ENCODE peak calls at places on chromosomes 16 and 17, in six cellular contexts. One of them, this sample, is unnamed.

GRCh38 chr17:48066656-48067055 is 18.5 kb downstream of the NFE2L1 start:
- DNase-seq in WTC11: no peak
- DNase-seq in GM23338: peak
- DNase-seq in K562: no peak
- DNase-seq in H1: no peak
- DNase-seq in GM12878: no peak
- DNase-seq in this sample: no peak

GRCh38 chr17:56947741-56948140 is 13.1 kb downstream of the COIL start:
- DNase-seq in WTC11: no peak
- DNase-seq in GM23338: no peak
- DNase-seq in K562: no peak
- DNase-seq in H1: no peak
- DNase-seq in GM12878: no peak
- DNase-seq in this sample: no peak

GRCh38 chr17:2551928-2552327 is 40.2 kb upstream of the METTL16 start:
- DNase-seq in WTC11: no peak
- DNase-seq in GM23338: no peak
- DNase-seq in K562: no peak
- DNase-seq in H1: no peak
- DNase-seq in GM12878: no peak
- DNase-seq in this sample: no peak

GRCh38 chr16:66486773-66487579 is 59.9 kb downstream of the BEAN1 start:
- DNase-seq in WTC11: no peak
- DNase-seq in GM23338: no peak
- DNase-seq in K562: no peak
- DNase-seq in H1: no peak
- DNase-seq in GM12878: no peak
- DNase-seq in this sample: no peak

GRCh38 chr16:85276258-85276657 is 164.0 kb upstream of the CIBAR2 start:
- DNase-seq in WTC11: no peak
- DNase-seq in GM23338: no peak
- DNase-seq in K562: no peak
- DNase-seq in H1: no peak
- DNase-seq in GM12878: no peak
- DNase-seq in this sample: no peak

GRCh38 chr17:6439951-6440350 is 4.3 kb upstream of the PIMREG start:
- DNase-seq in WTC11: no peak
- DNase-seq in GM23338: peak
- DNase-seq in K562: no peak
- DNase-seq in H1: no peak
- DNase-seq in GM12878: no peak
- DNase-seq in this sample: peak

GRCh38 chr17:3474212-3474611 is 1.6 kb upstream of the ASPA start:
- DNase-seq in WTC11: no peak
- DNase-seq in GM23338: no peak
- DNase-seq in K562: no peak
- DNase-seq in H1: no peak
- DNase-seq in GM12878: no peak
- DNase-seq in this sample: peak

GRCh38 chr16:460787-461186 is 35.3 kb downstream of the RAB11FIP3 start:
- DNase-seq in WTC11: no peak
- DNase-seq in GM23338: no peak
- DNase-seq in K562: no peak
- DNase-seq in H1: no peak
- DNase-seq in GM12878: no peak
- DNase-seq in this sample: no peak

GRCh38 chr16:53821957-53822625 is 118.1 kb downstream of the FTO start:
- DNase-seq in WTC11: no peak
- DNase-seq in GM23338: no peak
- DNase-seq in K562: no peak
- DNase-seq in H1: no peak
- DNase-seq in GM12878: no peak
- DNase-seq in this sample: peak

GRCh38 chr16:89344314-89344828 is 126.9 kb downstream of the ZNF778 start:
- DNase-seq in WTC11: no peak
- DNase-seq in GM23338: no peak
- DNase-seq in K562: no peak
- DNase-seq in H1: no peak
- DNase-seq in GM12878: no peak
- DNase-seq in this sample: no peak

GRCh38 chr16:1619976-1620375 is 7.8 kb downstream of the CRAMP1 start:
- DNase-seq in WTC11: no peak
- DNase-seq in GM23338: no peak
- DNase-seq in K562: no peak
- DNase-seq in H1: no peak
- DNase-seq in GM12878: no peak
- DNase-seq in this sample: no peak

GRCh38 chr16:84764970-84765369 is 54.8 kb upstream of the CRISPLD2 start:
- DNase-seq in WTC11: no peak
- DNase-seq in GM23338: no peak
- DNase-seq in K562: no peak
- DNase-seq in H1: no peak
- DNase-seq in GM12878: no peak
- DNase-seq in this sample: no peak

GRCh38 chr17:81453712-81454111 is 58.5 kb downstream of the BAHCC1 start:
- DNase-seq in WTC11: no peak
- DNase-seq in GM23338: no peak
- DNase-seq in K562: no peak
- DNase-seq in H1: no peak
- DNase-seq in GM12878: no peak
- DNase-seq in this sample: no peak

GRCh38 chr16:2799852-2800226 is 1.6 kb downstream of the PRSS41 start:
- DNase-seq in WTC11: no peak
- DNase-seq in GM23338: no peak
- DNase-seq in K562: no peak
- DNase-seq in H1: no peak
- DNase-seq in GM12878: no peak
- DNase-seq in this sample: peak

GRCh38 chr17:41785091-41785875 is 1.2 kb downstream of the JUP start:
- DNase-seq in WTC11: peak
- DNase-seq in GM23338: peak
- DNase-seq in K562: peak
- DNase-seq in H1: peak
- DNase-seq in GM12878: no peak
- DNase-seq in this sample: no peak

GRCh38 chr17:39739885-39740356 is 2.2 kb downstream of the GRB7 start:
- DNase-seq in WTC11: peak
- DNase-seq in GM23338: peak
- DNase-seq in K562: no peak
- DNase-seq in H1: no peak
- DNase-seq in GM12878: no peak
- DNase-seq in this sample: peak

GRCh38 chr16:51553910-51554309 is 402.8 kb upstream of the SALL1 start:
- DNase-seq in WTC11: no peak
- DNase-seq in GM23338: no peak
- DNase-seq in K562: no peak
- DNase-seq in H1: no peak
- DNase-seq in GM12878: no peak
- DNase-seq in this sample: no peak

GRCh38 chr17:40625311-40625710 is 22.3 kb downstream of the SMARCE1 start:
- DNase-seq in WTC11: no peak
- DNase-seq in GM23338: no peak
- DNase-seq in K562: no peak
- DNase-seq in H1: no peak
- DNase-seq in GM12878: no peak
- DNase-seq in this sample: no peak

GRCh38 chr17:58985265-58985810 is 121.3 kb downstream of the TRIM37 start:
- DNase-seq in WTC11: no peak
- DNase-seq in GM23338: no peak
- DNase-seq in K562: peak
- DNase-seq in H1: no peak
- DNase-seq in GM12878: no peak
- DNase-seq in this sample: no peak

GRCh38 chr16:64996641-64997040 is 125.2 kb downstream of the CDH11 start:
- DNase-seq in WTC11: no peak
- DNase-seq in GM23338: no peak
- DNase-seq in K562: no peak
- DNase-seq in H1: no peak
- DNase-seq in GM12878: no peak
- DNase-seq in this sample: no peak

DNA sequence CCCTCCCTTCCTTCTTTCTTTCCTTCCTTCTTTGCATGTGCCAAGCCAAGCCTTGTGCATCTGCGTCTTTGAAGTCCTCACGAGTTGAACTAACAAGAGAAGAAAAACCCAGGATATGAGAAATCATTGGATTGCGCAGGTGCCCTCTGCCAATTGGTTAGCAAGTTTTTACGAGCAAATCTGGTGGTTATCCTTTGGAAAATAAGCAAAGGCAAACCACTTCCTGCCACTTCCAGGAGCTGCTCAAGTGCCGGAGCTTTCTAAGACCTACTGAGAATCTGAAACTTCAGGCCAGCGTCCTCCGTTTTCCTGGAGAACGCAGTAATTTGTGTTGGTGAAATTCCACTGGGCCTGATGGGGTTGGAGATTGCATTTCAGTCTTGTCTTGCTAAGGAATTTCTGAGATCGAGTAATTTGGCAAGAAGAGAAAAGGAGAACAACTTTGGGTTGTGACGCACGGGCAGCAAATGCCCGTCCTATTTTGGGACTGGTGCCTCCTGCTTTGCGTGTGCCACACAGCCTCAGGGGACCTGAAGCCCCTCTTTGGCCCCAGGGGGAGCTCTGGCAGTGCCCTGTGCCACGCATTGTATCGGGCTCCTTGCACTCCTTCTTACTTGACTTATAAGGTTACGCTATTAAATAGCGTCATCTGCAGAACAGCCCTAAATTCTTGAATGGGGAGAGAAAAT is 56.4 kb downstream of the CMIP start:
- DNase-seq in WTC11: no peak
- DNase-seq in GM23338: no peak
- DNase-seq in K562: no peak
- DNase-seq in H1: no peak
- DNase-seq in GM12878: no peak
- DNase-seq in this sample: no peak
- TF ChIP-seq CREB1 in WTC11: no peak
- TF ChIP-seq CREB1 in GM23338: no peak
- TF ChIP-seq CREB1 in K562: no peak
- TF ChIP-seq CREB1 in H1: no peak
- TF ChIP-seq CREB1 in GM12878: no peak
- TF ChIP-seq CREB1 in this sample: no peak

GRCh38 chr16:5621826-5622225 is 524.2 kb upstream of the EEF2KMT start:
- DNase-seq in WTC11: no peak
- DNase-seq in GM23338: no peak
- DNase-seq in K562: no peak
- DNase-seq in H1: no peak
- DNase-seq in GM12878: no peak
- DNase-seq in this sample: no peak

GRCh38 chr16:5616841-5617240 is 519.2 kb upstream of the EEF2KMT start:
- DNase-seq in WTC11: no peak
- DNase-seq in GM23338: no peak
- DNase-seq in K562: no peak
- DNase-seq in H1: no peak
- DNase-seq in GM12878: no peak
- DNase-seq in this sample: no peak

GRCh38 chr16:5619314-5619713 is 521.7 kb upstream of the EEF2KMT start:
- DNase-seq in WTC11: no peak
- DNase-seq in GM23338: no peak
- DNase-seq in K562: no peak
- DNase-seq in H1: no peak
- DNase-seq in GM12878: no peak
- DNase-seq in this sample: no peak

GRCh38 chr16:5622234-5622884 is 524.8 kb upstream of the EEF2KMT start:
- DNase-seq in WTC11: no peak
- DNase-seq in GM23338: no peak
- DNase-seq in K562: no peak
- DNase-seq in H1: no peak
- DNase-seq in GM12878: no peak
- DNase-seq in this sample: no peak
- TF ChIP-seq CREB1 in WTC11: no peak
- TF ChIP-seq CREB1 in GM23338: no peak
- TF ChIP-seq CREB1 in K562: no peak
- TF ChIP-seq CREB1 in H1: no peak
- TF ChIP-seq CREB1 in GM12878: no peak
- TF ChIP-seq CREB1 in this sample: no peak

DNA sequence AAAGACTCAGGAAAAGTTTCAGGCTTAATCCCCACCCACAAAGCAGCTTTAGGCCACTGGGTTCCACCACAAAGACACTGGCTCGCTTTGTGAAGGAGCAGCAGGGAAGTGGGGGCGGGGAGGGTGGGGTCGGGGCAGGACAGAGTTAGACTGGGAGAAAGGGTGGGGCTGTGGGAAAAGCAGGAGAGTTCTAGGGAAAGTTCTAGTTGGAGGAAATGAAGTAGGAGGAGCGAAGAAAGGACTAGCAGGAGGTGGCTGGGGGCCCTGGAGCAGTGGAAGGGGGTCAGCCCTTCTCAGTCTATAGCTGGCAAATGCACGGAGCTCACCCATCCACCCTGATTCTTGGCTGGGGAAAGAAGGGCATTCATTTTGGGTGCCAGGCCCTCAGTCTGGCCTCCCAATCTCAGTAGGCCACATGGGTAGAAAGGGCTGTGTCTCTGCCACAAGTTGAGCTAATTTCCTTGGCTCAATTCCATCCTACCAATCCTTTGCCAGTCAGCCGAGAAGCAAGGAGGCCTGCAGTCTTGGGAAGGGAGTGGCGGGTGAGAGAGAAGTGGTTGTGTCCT is 4.6 kb downstream of the INPP5K start:
- DNase-seq in WTC11: no peak
- DNase-seq in GM23338: no peak
- DNase-seq in K562: peak
- DNase-seq in H1: no peak
- DNase-seq in GM12878: no peak
- DNase-seq in this sample: no peak
- TF ChIP-seq CREB1 in WTC11: no peak
- TF ChIP-seq CREB1 in GM23338: no peak
- TF ChIP-seq CREB1 in K562: no peak
- TF ChIP-seq CREB1 in H1: no peak
- TF ChIP-seq CREB1 in GM12878: no peak
- TF ChIP-seq CREB1 in this sample: no peak

GRCh38 chr17:67218385-67218950 is 26.5 kb downstream of the HELZ start:
- DNase-seq in WTC11: no peak
- DNase-seq in GM23338: no peak
- DNase-seq in K562: no peak
- DNase-seq in H1: no peak
- DNase-seq in GM12878: no peak
- DNase-seq in this sample: no peak

GRCh38 chr17:67217446-67217845 is 27.6 kb downstream of the HELZ start:
- DNase-seq in WTC11: no peak
- DNase-seq in GM23338: no peak
- DNase-seq in K562: peak
- DNase-seq in H1: no peak
- DNase-seq in GM12878: no peak
- DNase-seq in this sample: no peak

GRCh38 chr17:67223924-67224323 is 21.1 kb downstream of the HELZ start:
- DNase-seq in WTC11: no peak
- DNase-seq in GM23338: no peak
- DNase-seq in K562: peak
- DNase-seq in H1: no peak
- DNase-seq in GM12878: no peak
- DNase-seq in this sample: peak

GRCh38 chr17:67216544-67217320 is 28.3 kb downstream of the HELZ start:
- DNase-seq in WTC11: no peak
- DNase-seq in GM23338: no peak
- DNase-seq in K562: no peak
- DNase-seq in H1: no peak
- DNase-seq in GM12878: no peak
- DNase-seq in this sample: no peak

GRCh38 chr17:67221062-67221998 is 23.7 kb downstream of the HELZ start:
- DNase-seq in WTC11: no peak
- DNase-seq in GM23338: peak
- DNase-seq in K562: peak
- DNase-seq in H1: no peak
- DNase-seq in GM12878: no peak
- DNase-seq in this sample: peak
- TF ChIP-seq CREB1 in WTC11: no peak
- TF ChIP-seq CREB1 in GM23338: no peak
- TF ChIP-seq CREB1 in K562: no peak
- TF ChIP-seq CREB1 in H1: no peak
- TF ChIP-seq CREB1 in GM12878: no peak
- TF ChIP-seq CREB1 in this sample: no peak